ENCODE peak calls at places on chromosomes 13 and 19, in six cellular contexts. Y is T-helper 2 cell treated with Interferon-gamma antibody and Interleukin-4, amounts not matched to agents 5 μg/mL and 100 μg/mL, for 36 hours; D is central memory CD8-positive, alpha-beta T cell; K is GM12892; G is T-cell; V is hypothalamus. X is an unnamed sample.

GRCh38 chr19:23799321-23799720 is 40.6 kb upstream of the ZNF681 start:
- DNase-seq in Y (no peak), D (no peak), K (no peak), G (peak), V (no peak), X (no peak)

GRCh38 chr19:32581704-32582164 is 744 bp downstream of the PDCD5 start:
- DNase-seq in Y (no peak), D (no peak), K (no peak), G (no peak), V (no peak), X (peak)

GRCh38 chr13:44969858-44970484 is 19.3 kb downstream of the NUFIP1 start:
- DNase-seq in Y (no peak), D (no peak), K (no peak), G (no peak), V (no peak), X (peak)

GRCh38 chr19:10929402-10929794 is 787 bp downstream of the TIMM29 start:
- DNase-seq in Y (no peak), D (no peak), K (no peak), G (no peak), V (no peak), X (no peak)

GRCh38 chr19:29517946-29518345 is 7.8 kb upstream of the VSTM2B start:
- DNase-seq in Y (no peak), D (no peak), K (no peak), G (no peak), V (no peak), X (no peak)

GRCh38 chr19:38619361-38620174 is 580 bp downstream of the EIF3K start:
- DNase-seq in Y (no peak), D (no peak), K (no peak), G (no peak), V (no peak), X (no peak)

GRCh38 chr19:19539738-19540703 is 2.0 kb downstream of the CILP2 start:
- DNase-seq in Y (peak), D (no peak), K (no peak), G (peak), V (no peak), X (no peak)

GRCh38 chr13:29547135-29547534 is 48.4 kb downstream of the SLC7A1 start:
- DNase-seq in Y (no peak), D (no peak), K (no peak), G (no peak), V (no peak), X (no peak)

GRCh38 chr13:113075711-113076110 is 29.9 kb upstream of the F7 start:
- DNase-seq in Y (no peak), D (no peak), K (no peak), G (no peak), V (no peak), X (no peak)

GRCh38 chr13:74871671-74872070 is 610.3 kb downstream of the TBC1D4 start:
- DNase-seq in Y (no peak), D (no peak), K (no peak), G (no peak), V (no peak), X (no peak)

GRCh38 chr13:67139551-67139950 is 90.6 kb downstream of the PCDH9 start:
- DNase-seq in Y (no peak), D (no peak), K (no peak), G (no peak), V (no peak), X (no peak)

GRCh38 chr13:32587774-32588165 is 1.5 kb downstream of the PDS5B start:
- DNase-seq in Y (no peak), D (no peak), K (no peak), G (no peak), V (no peak), X (no peak)

GRCh38 chr19:45901912-45902650 is at the start of gene MYPOP:
- DNase-seq in Y (no peak), D (no peak), K (no peak), G (no peak), V (no peak), X (no peak)

GRCh38 chr19:1276620-1277007 is 1.3 kb downstream of the FAM174C start:
- DNase-seq in Y (no peak), D (no peak), K (no peak), G (peak), V (no peak), X (no peak)

GRCh38 chr13:50149932-50150331 is 134.7 kb downstream of the KCNRG start:
- DNase-seq in Y (no peak), D (no peak), K (no peak), G (no peak), V (no peak), X (no peak)

GRCh38 chr19:43776285-43776684 is 4.5 kb downstream of the KCNN4 start:
- DNase-seq in Y (peak), D (no peak), K (no peak), G (no peak), V (no peak), X (no peak)

GRCh38 chr19:54551950-54552912 is 21.4 kb upstream of the LILRA2 start:
- DNase-seq in Y (no peak), D (no peak), K (no peak), G (no peak), V (no peak), X (no peak)

GRCh38 chr13:51105046-51105445 is 6.0 kb downstream of the C13orf42 start:
- DNase-seq in Y (no peak), D (no peak), K (no peak), G (no peak), V (no peak), X (no peak)

GRCh38 chr13:73059460-73060250 is 850 bp downstream of the KLF5 start:
- DNase-seq in Y (peak), D (no peak), K (peak), G (peak), V (no peak), X (no peak)

GRCh38 chr19:1235625-1236538 is 1.9 kb downstream of the CBARP start:
- DNase-seq in Y (no peak), D (no peak), K (no peak), G (no peak), V (no peak), X (no peak)

GRCh38 chr13:101751488-101751887 is 299.0 kb downstream of the ITGBL1 start:
- DNase-seq in Y (no peak), D (no peak), K (no peak), G (no peak), V (no peak), X (no peak)

GRCh38 chr13:102392810-102393209 is 9.0 kb downstream of the FGF14 start:
- DNase-seq in Y (peak), D (no peak), K (no peak), G (no peak), V (no peak), X (no peak)

GRCh38 chr13:105804561-105805190 is 730.8 kb downstream of the EFNB2 start:
- DNase-seq in Y (no peak), D (no peak), K (no peak), G (no peak), V (no peak), X (no peak)

GRCh38 chr13:33110713-33111413 is 94.6 kb downstream of the KL start:
- DNase-seq in Y (no peak), D (no peak), K (no peak), G (no peak), V (no peak), X (no peak)